ENCODE peak calls at places on chromosomes 3 and 15, in four cellular contexts. One of them, this sample, is unnamed.

GRCh38 chr3:182405752-182406151 is 387.6 kb upstream of the ATP11B start:
- DNase-seq in upper lobe of right lung: no peak
- DNase-seq in body of pancreas: no peak
- DNase-seq in IMR-90: no peak
- DNase-seq in this sample: no peak

GRCh38 chr3:177961784-177962183 is 574.5 kb upstream of the KCNMB2 start:
- DNase-seq in upper lobe of right lung: no peak
- DNase-seq in body of pancreas: no peak
- DNase-seq in IMR-90: no peak
- DNase-seq in this sample: no peak

GRCh38 chr3:144033235-144033579 is 61.6 kb downstream of the DIPK2A start:
- DNase-seq in upper lobe of right lung: no peak
- DNase-seq in body of pancreas: no peak
- DNase-seq in IMR-90: no peak
- DNase-seq in this sample: no peak

GRCh38 chr3:134992586-134992985 is 197.5 kb downstream of the EPHB1 start:
- DNase-seq in upper lobe of right lung: no peak
- DNase-seq in body of pancreas: no peak
- DNase-seq in IMR-90: no peak
- DNase-seq in this sample: no peak

GRCh38 chr3:187850256-187851010 is 105.2 kb upstream of the BCL6 start:
- DNase-seq in upper lobe of right lung: peak; percentile 66
- DNase-seq in body of pancreas: no peak
- DNase-seq in IMR-90: no peak
- DNase-seq in this sample: no peak

GRCh38 chr3:21013566-21013965 is 737.4 kb downstream of the ZNF385D start:
- DNase-seq in upper lobe of right lung: no peak
- DNase-seq in body of pancreas: no peak
- DNase-seq in IMR-90: no peak
- DNase-seq in this sample: no peak

GRCh38 chr15:71052356-71052755 is 62.9 kb upstream of the THSD4 start:
- DNase-seq in upper lobe of right lung: no peak
- DNase-seq in body of pancreas: no peak
- DNase-seq in IMR-90: peak; percentile 90
- DNase-seq in this sample: no peak

GRCh38 chr15:37375529-37375928 is 275.2 kb upstream of the MEIS2 start:
- DNase-seq in upper lobe of right lung: no peak
- DNase-seq in body of pancreas: no peak
- DNase-seq in IMR-90: no peak
- DNase-seq in this sample: no peak

GRCh38 chr15:40421246-40422157 is 15.9 kb downstream of the IVD start:
- DNase-seq in upper lobe of right lung: peak; percentile 92
- DNase-seq in body of pancreas: peak; percentile 84
- DNase-seq in IMR-90: peak; percentile 52
- DNase-seq in this sample: peak; percentile 77

GRCh38 chr3:142088522-142088921 is 60.8 kb downstream of the TFDP2 start:
- DNase-seq in upper lobe of right lung: no peak
- DNase-seq in body of pancreas: no peak
- DNase-seq in IMR-90: no peak
- DNase-seq in this sample: no peak

GRCh38 chr3:147409143-147410121 is at the start of gene ZIC1:
- DNase-seq in upper lobe of right lung: no peak
- DNase-seq in body of pancreas: no peak
- DNase-seq in IMR-90: no peak
- DNase-seq in this sample: no peak

GRCh38 chr3:11629716-11630115 is 14.0 kb downstream of the VGLL4 start:
- DNase-seq in upper lobe of right lung: no peak
- DNase-seq in body of pancreas: no peak
- DNase-seq in IMR-90: peak; percentile 92
- DNase-seq in this sample: no peak

GRCh38 chr15:59997070-59997701 is 6.9 kb upstream of the FOXB1 start:
- DNase-seq in upper lobe of right lung: no peak
- DNase-seq in body of pancreas: no peak
- DNase-seq in IMR-90: no peak
- DNase-seq in this sample: no peak

GRCh38 chr3:186180891-186181471 is 72.1 kb upstream of the ETV5 start:
- DNase-seq in upper lobe of right lung: no peak
- DNase-seq in body of pancreas: no peak
- DNase-seq in IMR-90: no peak
- DNase-seq in this sample: no peak

GRCh38 chr3:50156991-50157493 is 1.9 kb downstream of the SEMA3F start:
- DNase-seq in upper lobe of right lung: no peak
- DNase-seq in body of pancreas: no peak
- DNase-seq in IMR-90: peak; percentile 40
- DNase-seq in this sample: no peak

GRCh38 chr15:27670481-27670880 is 428.6 kb downstream of the OCA2 start:
- DNase-seq in upper lobe of right lung: no peak
- DNase-seq in body of pancreas: no peak
- DNase-seq in IMR-90: no peak
- DNase-seq in this sample: no peak

GRCh38 chr3:39479701-39480414 is 12.4 kb downstream of the MOBP start:
- DNase-seq in upper lobe of right lung: no peak
- DNase-seq in body of pancreas: no peak
- DNase-seq in IMR-90: no peak
- DNase-seq in this sample: no peak

GRCh38 chr3:39491014-39491413 is 23.5 kb downstream of the MOBP start:
- DNase-seq in upper lobe of right lung: no peak
- DNase-seq in body of pancreas: no peak
- DNase-seq in IMR-90: no peak
- DNase-seq in this sample: no peak

GRCh38 chr3:39485547-39485946 is 18.1 kb downstream of the MOBP start:
- DNase-seq in upper lobe of right lung: no peak
- DNase-seq in body of pancreas: no peak
- DNase-seq in IMR-90: no peak
- DNase-seq in this sample: no peak
- H3K27ac ChIP-seq in upper lobe of right lung: no peak overlapping the region
- H3K27ac ChIP-seq in body of pancreas: no peak overlapping the region
- H3K27ac ChIP-seq in IMR-90: no peak overlapping the region
- H3K27ac ChIP-seq in this sample: no peak overlapping the region

DNA sequence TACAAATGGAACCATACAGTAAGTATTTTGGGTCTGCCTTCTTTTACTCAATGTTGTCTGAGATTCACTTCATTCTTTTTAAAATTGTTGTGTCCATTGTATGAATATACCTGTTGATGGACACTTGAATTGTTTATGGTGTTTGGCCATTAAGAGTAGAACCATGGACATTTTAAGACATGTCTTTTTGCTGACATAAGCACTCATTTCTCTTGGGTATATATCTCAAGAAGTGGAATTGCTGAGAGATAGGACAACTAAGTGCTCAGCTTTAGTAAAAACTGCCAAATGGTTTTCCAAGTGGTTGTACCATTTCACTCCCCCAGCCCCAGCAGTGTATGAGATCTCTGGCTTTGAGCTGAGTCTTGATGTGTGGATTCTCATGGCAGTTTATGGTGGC is 28.2 kb downstream of the POMGNT2 start:
- DNase-seq in upper lobe of right lung: no peak
- DNase-seq in body of pancreas: no peak
- DNase-seq in IMR-90: no peak
- DNase-seq in this sample: no peak
- H3K4me1 ChIP-seq in upper lobe of right lung: no peaks in the 10 kb centered on the region
- H3K4me1 ChIP-seq in body of pancreas: no peaks in the 10 kb centered on the region
- H3K4me1 ChIP-seq in IMR-90: no peaks in the 10 kb centered on the region
- H3K4me1 ChIP-seq in this sample: no peaks in the 10 kb centered on the region

DNA sequence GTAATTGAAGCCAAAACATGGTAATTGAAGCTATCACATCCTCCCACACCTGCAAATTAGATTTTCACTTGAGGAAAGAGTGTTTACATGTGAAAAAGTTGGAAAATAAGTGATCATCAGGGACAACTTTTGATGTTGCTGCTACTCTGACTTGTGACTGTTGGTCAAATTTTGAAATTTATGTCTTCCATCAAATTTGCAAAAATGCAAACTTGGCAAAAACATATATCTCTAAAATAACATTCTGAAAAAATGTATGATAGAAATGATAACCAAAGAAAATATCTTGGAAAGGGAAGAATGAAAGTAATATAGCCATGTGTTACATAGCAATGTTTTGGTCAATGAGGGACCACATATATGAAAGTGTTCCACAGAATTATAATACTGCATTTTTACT is 703.9 kb upstream of the SEMA6D start:
- DNase-seq in upper lobe of right lung: no peak
- DNase-seq in body of pancreas: no peak
- DNase-seq in IMR-90: no peak
- DNase-seq in this sample: no peak
- H3K9me3 ChIP-seq in upper lobe of right lung: no peaks in the 10 kb centered on the region
- H3K9me3 ChIP-seq in body of pancreas: no peaks in the 10 kb centered on the region
- H3K9me3 ChIP-seq in IMR-90: peaks cover 14% of the 10 kb centered on the region
- H3K9me3 ChIP-seq in this sample: no peaks in the 10 kb centered on the region

DNA sequence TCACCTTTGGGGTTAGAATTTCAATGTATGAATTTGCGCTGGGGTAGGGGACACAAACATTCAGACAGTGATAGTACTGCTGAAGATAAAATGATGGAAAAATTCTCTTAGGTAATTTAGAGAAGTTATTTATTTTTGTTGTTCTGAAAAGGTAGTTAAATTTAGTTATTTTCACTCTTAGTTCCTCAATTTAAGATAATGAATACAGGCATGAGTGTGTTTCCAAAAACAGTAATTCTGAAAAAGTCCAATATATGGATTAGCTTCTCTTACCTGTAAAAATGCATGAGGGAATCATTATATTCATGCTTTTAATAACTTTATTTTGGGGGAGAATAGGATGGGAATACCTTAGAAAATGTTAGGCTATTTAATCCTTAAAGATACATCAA is 103.7 kb downstream of the FNDC3B start:
- DNase-seq in upper lobe of right lung: no peak
- DNase-seq in body of pancreas: no peak
- DNase-seq in IMR-90: no peak
- DNase-seq in this sample: no peak
- H3K27ac ChIP-seq in upper lobe of right lung: peak overlapping the region; percentile 17
- H3K27ac ChIP-seq in body of pancreas: no peak overlapping the region
- H3K27ac ChIP-seq in IMR-90: no peak overlapping the region
- H3K27ac ChIP-seq in this sample: no peak overlapping the region

DNA sequence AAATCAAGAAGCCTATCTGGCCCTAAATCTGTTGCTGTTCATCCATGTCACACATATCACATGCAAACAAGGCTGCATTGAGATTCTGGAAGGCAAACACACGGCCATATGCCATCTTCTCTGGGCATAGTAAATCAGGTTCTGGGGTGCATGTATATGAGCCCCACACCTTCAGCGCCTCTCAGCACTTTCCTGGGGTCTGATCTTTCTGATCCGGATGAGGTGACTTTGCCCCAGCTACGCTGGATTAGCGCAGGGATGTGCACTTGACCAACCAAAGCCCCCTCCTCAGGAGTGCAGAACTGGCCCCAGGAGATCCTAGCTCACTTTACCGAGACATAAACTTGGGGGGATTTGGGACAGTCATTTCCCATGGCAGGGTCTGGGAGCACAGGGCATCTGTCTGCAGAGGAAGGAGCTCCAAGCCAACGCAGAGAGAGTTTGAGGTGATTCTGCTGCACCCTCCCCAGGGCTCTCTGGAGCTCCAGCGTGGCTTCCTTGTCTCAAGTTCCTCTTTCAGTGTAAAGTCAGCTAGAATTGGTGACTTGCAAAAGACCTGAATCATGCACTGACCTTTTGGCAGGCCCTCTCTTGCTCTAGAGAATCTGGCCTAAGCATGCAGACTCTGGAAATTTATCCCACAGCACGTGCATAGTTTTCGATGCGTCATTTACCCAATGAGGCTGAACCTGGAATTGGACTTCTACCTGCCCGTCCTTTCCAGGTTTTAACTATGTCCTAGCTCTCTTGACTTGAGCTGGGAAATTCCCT is 63.5 kb upstream of the KLF13 start:
- DNase-seq in upper lobe of right lung: peak; percentile 65
- DNase-seq in body of pancreas: no peak
- DNase-seq in IMR-90: peak; percentile 7
- DNase-seq in this sample: peak; percentile 66
- H3K4me1 ChIP-seq in upper lobe of right lung: peaks cover 47% of the 10 kb centered on the region
- H3K4me1 ChIP-seq in body of pancreas: peaks cover 31% of the 10 kb centered on the region
- H3K4me1 ChIP-seq in IMR-90: no peaks in the 10 kb centered on the region
- H3K4me1 ChIP-seq in this sample: no peaks in the 10 kb centered on the region

GRCh38 chr15:24627443-24627842 is 48.1 kb upstream of the NPAP1 start:
- DNase-seq in upper lobe of right lung: no peak
- DNase-seq in body of pancreas: no peak
- DNase-seq in IMR-90: no peak
- DNase-seq in this sample: no peak
- H3K9me3 ChIP-seq in upper lobe of right lung: peaks cover 10% of the 10 kb centered on the region
- H3K9me3 ChIP-seq in body of pancreas: no peaks in the 10 kb centered on the region
- H3K9me3 ChIP-seq in IMR-90: peaks cover 9% of the 10 kb centered on the region
- H3K9me3 ChIP-seq in this sample: no peaks in the 10 kb centered on the region

This sample was measured in right atrium auricular region.